ENCODE peak calls at places on chromosome 11, in eight cellular contexts. H is neuronal stem cell, T is psoas muscle, V is IMR-90, L is right cardiac atrium, B is H9, P is cardiac muscle cell, O is mammary epithelial cell. A is an unnamed sample. For H3K4me1 and H3K9me3, the result is how much of the 10 kb centered on the place peaks cover.

GRCh38 chr11:8593935-8594909 is at the start of gene STK33:
- DNase-seq in P (peak), O (no peak), L (peak), B (peak), H (peak), T (peak), V (no peak), A (peak)

GRCh38 chr11:59801160-59801706 is 9.3 kb downstream of the MRPL16 start:
- DNase-seq in O (no peak), L (no peak), H (no peak), V (no peak), B (no peak), P (no peak), T (no peak), A (no peak)

GRCh38 chr11:127485541-127485940 is 485.0 kb upstream of the KIRREL3 start:
- DNase-seq in B (no peak), H (no peak), T (no peak), L (no peak), P (no peak), V (no peak), O (peak), A (no peak)

GRCh38 chr11:95764267-95764898 is 25.2 kb downstream of the FAM76B start:
- DNase-seq in P (peak), L (no peak), V (peak), T (no peak), B (no peak), H (no peak), O (peak), A (no peak)

GRCh38 chr11:19679952-19680823 is 32.4 kb upstream of the NAV2 start:
- DNase-seq in O (peak), H (no peak), L (peak), T (peak), P (peak), V (peak), B (peak), A (peak)

GRCh38 chr11:111000400-111001090 is 245.0 kb upstream of the POU2AF2 start:
- DNase-seq in L (no peak), T (no peak), P (no peak), V (no peak), B (no peak), H (no peak), O (no peak), A (no peak)

GRCh38 chr11:46247664-46248063 is 29.8 kb upstream of the CREB3L1 start:
- DNase-seq in T (no peak), B (peak), L (no peak), P (peak), O (peak), V (peak), H (peak), A (no peak)

GRCh38 chr11:44112083-44112865 is 16.8 kb downstream of the EXT2 start:
- DNase-seq in O (peak), H (no peak), T (peak), L (peak), V (peak), P (no peak), B (no peak), A (no peak)

GRCh38 chr11:22221143-22221542 is 28.3 kb downstream of the ANO5 start:
- DNase-seq in O (no peak), H (no peak), B (no peak), L (no peak), T (no peak), V (no peak), P (no peak), A (no peak)

GRCh38 chr11:83252941-83253340 is 33.2 kb downstream of the CCDC90B start:
- DNase-seq in V (no peak), H (no peak), T (no peak), O (no peak), L (no peak), B (no peak), P (no peak), A (no peak)

GRCh38 chr11:95877288-95877687 is 46.6 kb downstream of the MTMR2 start:
- DNase-seq in B (no peak), O (peak), T (no peak), V (peak), P (no peak), L (no peak), H (no peak), A (no peak)

GRCh38 chr11:71078482-71078881 is 173.9 kb downstream of the SHANK2 start:
- DNase-seq in T (no peak), B (no peak), V (no peak), P (no peak), O (peak), H (no peak), L (no peak), A (no peak)

GRCh38 chr11:112588252-112588668 is 327.6 kb upstream of the PLET1 start:
- DNase-seq in O (peak), T (peak), P (peak), V (peak), L (peak), H (peak), B (peak), A (no peak)

GRCh38 chr11:78100276-78101040 is 20.8 kb upstream of the NDUFC2 start:
- DNase-seq in H (no peak), V (no peak), O (no peak), P (peak), B (no peak), L (no peak), T (no peak), A (no peak)

GRCh38 chr11:73263640-73264039 is 8.5 kb upstream of the P2RY6 start:
- DNase-seq in T (no peak), H (no peak), V (no peak), L (no peak), P (no peak), O (no peak), B (peak), A (no peak)

GRCh38 chr11:47917643-47918369 is 62.6 kb upstream of the PTPRJ start:
- DNase-seq in O (no peak), V (peak), T (peak), P (peak), H (no peak), B (peak), L (peak), A (no peak)

GRCh38 chr11:79244175-79244804 is 196.5 kb downstream of the TENM4 start:
- DNase-seq in T (no peak), H (no peak), P (no peak), L (no peak), B (no peak), O (peak), V (peak), A (no peak)

GRCh38 chr11:35907648-35908431 is 36.0 kb upstream of the LDLRAD3 start:
- DNase-seq in O (peak), T (no peak), B (no peak), P (no peak), V (peak), L (no peak), H (no peak), A (no peak)

GRCh38 chr11:71519546-71519945 is 7.5 kb upstream of the KRTAP5-7 start:
- DNase-seq in H (no peak), L (no peak), V (no peak), P (no peak), T (no peak), O (no peak), B (no peak), A (no peak)

GRCh38 chr11:84819561-84819960 is 807.6 kb downstream of the DLG2 start:
- DNase-seq in O (no peak), H (peak), B (no peak), L (no peak), V (no peak), T (no peak), P (peak), A (no peak)

GRCh38 chr11:120032766-120033390 is 105.0 kb downstream of the TRIM29 start:
- DNase-seq in B (peak), P (no peak), H (no peak), O (no peak), V (no peak), L (peak), T (no peak), A (peak)

GRCh38 chr11:73334244-73335203 is 26.4 kb downstream of the ARHGEF17 start:
- DNase-seq in P (peak), T (peak), O (peak), V (peak), B (no peak), H (no peak), L (peak), A (peak)

GRCh38 chr11:47186076-47186936 is at the start of gene PACSIN3:
- DNase-seq in B (peak), T (peak), P (peak), H (peak), V (peak), O (peak), L (peak), A (peak)

GRCh38 chr11:13205446-13205845 is 72.1 kb upstream of the BMAL1 start:
- DNase-seq in P (no peak), B (no peak), O (no peak), L (no peak), V (peak), T (no peak), H (no peak), A (no peak)

GRCh38 chr11:102153082-102153481 is 42.8 kb downstream of the YAP1 start:
- DNase-seq in B (no peak), T (no peak), L (no peak), H (no peak), V (no peak), O (no peak), P (no peak), A (no peak)

GRCh38 chr11:102151784-102152525 is 41.7 kb downstream of the YAP1 start:
- DNase-seq in H (no peak), B (no peak), O (no peak), V (no peak), T (no peak), P (no peak), L (no peak), A (no peak)

GRCh38 chr11:102155676-102156075 is 45.4 kb downstream of the YAP1 start:
- DNase-seq in B (no peak), H (no peak), P (no peak), T (no peak), L (no peak), V (peak), O (peak), A (no peak)

GRCh38 chr11:102157219-102157618 is 47.0 kb downstream of the YAP1 start:
- DNase-seq in T (peak), V (peak), O (peak), H (no peak), P (no peak), B (no peak), L (peak), A (no peak)

GRCh38 chr11:102154806-102155205 is 44.6 kb downstream of the YAP1 start:
- DNase-seq in P (no peak), T (no peak), O (no peak), B (no peak), V (no peak), H (no peak), L (no peak), A (no peak)
- H3K27ac ChIP-seq in P (peak), T (peak), O (no peak), B (no peak), V (no peak), H (no peak), L (no peak), A (no peak)

GRCh38 chr11:12128191-12128841 is 17.9 kb downstream of the MICAL2 start:
- DNase-seq in L (no peak), H (no peak), B (no peak), O (no peak), T (no peak), V (no peak), P (no peak), A (no peak)
- H3K4me1 ChIP-seq in L (under half), H (under half), B (under half), O (half or more), T (under half), V (under half), P (under half), A (half or more)

GRCh38 chr11:65880844-65881421 is 1.3 kb downstream of the CTSW start:
- DNase-seq in B (no peak), P (no peak), H (no peak), O (no peak), T (no peak), L (peak), V (no peak), A (peak)
- H3K9me3 ChIP-seq in B (under half), P (under half), H (under half), O (under half), T (under half), L (under half), V (under half), A (under half)

GRCh38 chr11:64673279-64673678 is 49.7 kb downstream of the NRXN2 start:
- DNase-seq in B (no peak), P (no peak), L (no peak), O (no peak), T (no peak), V (no peak), H (no peak), A (no peak)

GRCh38 chr11:64676253-64676615 is 46.8 kb downstream of the NRXN2 start:
- DNase-seq in O (no peak), V (no peak), B (no peak), P (no peak), H (no peak), T (no peak), L (no peak), A (no peak)

GRCh38 chr11:64677441-64678023 is 45.5 kb downstream of the NRXN2 start:
- DNase-seq in B (no peak), H (no peak), P (no peak), V (no peak), O (no peak), T (no peak), L (no peak), A (no peak)

GRCh38 chr11:64674774-64675173 is 48.2 kb downstream of the NRXN2 start:
- DNase-seq in L (no peak), H (no peak), T (no peak), O (no peak), V (no peak), P (no peak), B (no peak), A (no peak)

DNA sequence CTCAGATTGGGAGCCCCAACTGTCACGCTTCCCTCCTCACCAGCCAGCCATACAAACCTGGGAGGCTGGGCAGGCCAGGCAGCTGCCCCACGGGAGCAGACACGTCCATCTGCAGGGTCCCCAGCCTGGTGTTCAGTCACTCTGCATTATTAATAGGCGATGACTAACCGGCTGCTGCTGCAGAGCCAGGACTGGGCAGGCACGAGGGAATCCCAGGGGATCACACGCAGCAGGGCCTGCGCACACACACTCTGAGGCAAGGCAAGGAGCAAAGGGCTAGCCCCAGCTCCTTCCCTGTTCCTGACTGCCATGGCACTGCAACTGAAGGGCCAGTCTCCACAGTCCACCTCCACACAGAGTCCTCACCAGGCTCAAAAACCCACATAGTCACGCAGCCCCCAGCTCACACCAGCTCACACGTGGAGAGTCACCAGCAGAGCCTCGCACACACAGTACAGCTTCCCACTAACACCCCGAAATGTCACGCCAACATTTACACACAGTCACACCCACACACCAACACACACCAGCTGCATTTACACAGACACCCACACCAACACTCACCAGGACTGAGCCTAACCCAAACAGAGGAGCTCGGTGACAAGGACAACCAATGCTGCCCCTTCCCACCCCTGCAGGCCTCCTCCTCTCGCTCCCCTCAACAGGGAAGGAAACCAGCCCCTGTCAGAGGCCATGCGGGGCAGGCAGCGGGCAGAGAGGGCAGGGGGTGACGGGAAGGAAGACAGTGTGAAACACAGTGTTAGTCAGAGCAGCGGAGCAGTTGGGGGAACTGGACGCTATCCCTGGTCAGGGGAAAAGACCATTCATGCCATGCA is 47.4 kb downstream of the NRXN2 start:
- DNase-seq in V (peak), P (peak), T (peak), L (peak), H (no peak), B (no peak), O (peak), A (no peak)
- H3K27ac ChIP-seq in V (no peak), P (no peak), T (peak), L (peak), H (no peak), B (no peak), O (no peak), A (no peak)

GRCh38 chr11:69967484-69967883 is 110.6 kb upstream of the ANO1 start:
- DNase-seq in P (no peak), H (no peak), T (no peak), O (no peak), L (no peak), B (no peak), V (no peak), A (no peak)

GRCh38 chr11:69966583-69966835 is 111.6 kb upstream of the ANO1 start:
- DNase-seq in B (no peak), V (no peak), H (no peak), P (no peak), L (no peak), O (no peak), T (no peak), A (no peak)

GRCh38 chr11:69966910-69967309 is 111.2 kb upstream of the ANO1 start:
- DNase-seq in T (no peak), O (no peak), L (no peak), B (no peak), H (no peak), P (no peak), V (no peak), A (no peak)

GRCh38 chr11:69964247-69964643 is 113.9 kb upstream of the ANO1 start:
- DNase-seq in P (no peak), V (no peak), L (no peak), T (no peak), B (no peak), O (no peak), H (no peak), A (no peak)

DNA sequence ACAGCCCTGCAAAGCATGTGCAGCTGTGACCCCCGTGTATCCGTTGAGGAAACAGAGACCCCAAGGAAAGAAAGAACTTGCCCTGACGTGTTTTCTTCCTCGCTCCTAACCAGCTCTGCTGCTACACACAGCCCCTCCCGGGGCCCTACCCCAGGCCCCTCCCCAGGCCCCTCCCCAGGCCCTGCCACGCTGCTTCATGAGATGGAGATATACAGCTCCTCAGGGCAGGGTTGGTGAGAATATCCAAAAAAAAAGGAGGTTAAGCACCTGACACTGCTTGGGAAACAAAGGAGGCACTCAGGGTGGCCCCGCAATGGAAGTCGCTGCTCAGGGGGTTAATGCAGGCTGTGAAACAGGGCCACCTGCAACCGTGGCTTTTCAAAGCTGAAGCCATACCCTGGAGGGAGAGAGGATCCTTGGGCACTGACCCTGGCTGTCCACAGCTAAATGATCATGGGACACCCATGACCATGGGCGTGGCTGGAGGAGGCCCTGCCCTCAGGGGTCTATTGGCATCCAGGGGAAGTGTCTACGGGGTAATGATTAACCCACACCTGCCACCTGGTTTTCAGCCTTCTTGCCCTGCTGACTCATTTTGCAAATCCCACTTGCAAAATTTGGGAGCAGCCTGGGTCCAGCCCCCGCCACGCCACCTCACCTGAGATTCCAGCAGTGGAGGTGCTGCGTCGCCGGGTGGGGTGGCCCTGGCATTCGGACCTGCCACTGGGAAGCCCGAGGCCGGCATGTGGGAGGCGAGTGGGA is 112.1 kb upstream of the ANO1 start:
- DNase-seq in P (no peak), B (no peak), V (no peak), O (no peak), H (no peak), L (no peak), T (no peak), A (no peak)
- H3K4me1 ChIP-seq in P (under half), B (under half), V (under half), O (under half), H (under half), L (under half), T (under half), A (under half)

GRCh38 chr11:58730507-58731089 is 1.1 kb downstream of the GLYAT start:
- DNase-seq in P (no peak), L (no peak), T (no peak), H (no peak), B (no peak), O (no peak), V (no peak), A (no peak)
- H3K9me3 ChIP-seq in P (under half), L (under half), T (under half), H (under half), B (half or more), O (under half), V (under half), A (under half)

GRCh38 chr11:68959465-68960298 is 21.1 kb downstream of the MRGPRD start:
- DNase-seq in V (no peak), O (no peak), P (no peak), B (no peak), L (no peak), H (no peak), T (peak), A (no peak)

GRCh38 chr11:68954970-68955958 is 25.5 kb downstream of the MRGPRD start:
- DNase-seq in V (peak), O (no peak), L (peak), B (peak), T (peak), H (no peak), P (no peak), A (no peak)

GRCh38 chr11:68956547-68957254 is 24.1 kb downstream of the MRGPRD start:
- DNase-seq in B (no peak), O (no peak), T (peak), P (no peak), L (no peak), V (no peak), H (no peak), A (no peak)

GRCh38 chr11:68958211-68958610 is 22.6 kb downstream of the MRGPRD start:
- DNase-seq in B (no peak), V (no peak), T (peak), H (no peak), P (no peak), O (no peak), L (no peak), A (no peak)

DNA sequence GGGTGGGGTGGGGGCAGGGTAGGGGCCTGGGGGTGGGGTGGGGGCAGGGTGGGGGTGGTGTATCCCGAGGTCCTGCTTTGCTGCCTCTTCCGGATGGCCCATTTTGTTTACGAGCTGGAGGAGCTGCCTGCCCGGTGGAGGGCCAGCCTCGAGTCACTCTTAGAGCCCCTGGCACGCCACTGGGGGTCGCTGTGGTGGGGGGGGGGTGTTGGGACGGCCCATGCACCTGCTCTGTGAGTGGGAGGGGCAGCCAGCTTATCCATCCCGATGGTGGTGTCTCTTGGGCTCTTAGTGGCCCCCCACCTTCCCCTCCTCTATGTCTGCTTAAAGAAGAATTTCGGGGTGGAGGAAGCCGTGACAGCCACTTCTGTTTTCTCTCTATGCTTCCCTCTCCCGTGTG is 24.6 kb downstream of the MRGPRD start:
- DNase-seq in T (peak), V (no peak), P (no peak), H (no peak), B (peak), L (no peak), O (no peak), A (no peak)
- H3K27ac ChIP-seq in T (no peak), V (no peak), P (no peak), H (no peak), B (no peak), L (no peak), O (no peak), A (no peak)

A was measured in RWPE2.